ENCODE peak calls at places on chromosomes 16 and 17, in ten cellular contexts. One of them, this sample, is unnamed. For H3K4me1, the result is how much of the 10 kb centered on the place peaks cover.

GRCh38 chr17:41800601-41801373 is 11.0 kb downstream of the P3H4 start:
- DNase-seq in psoas muscle: no peak
- DNase-seq in sigmoid colon: peak
- DNase-seq in effector memory CD4-positive, alpha-beta T cell: no peak
- DNase-seq in small intestine: peak
- DNase-seq in uterus: peak
- DNase-seq in heart left ventricle: peak
- DNase-seq in GM23248: peak
- DNase-seq in A549: peak
- DNase-seq in CD8-positive, alpha-beta memory T cell: no peak
- DNase-seq in this sample: no peak

GRCh38 chr17:54992797-54993639 is 24.5 kb downstream of the STXBP4 start:
- DNase-seq in psoas muscle: no peak
- DNase-seq in sigmoid colon: no peak
- DNase-seq in effector memory CD4-positive, alpha-beta T cell: no peak
- DNase-seq in small intestine: peak
- DNase-seq in uterus: no peak
- DNase-seq in heart left ventricle: no peak
- DNase-seq in GM23248: peak
- DNase-seq in A549: peak
- DNase-seq in CD8-positive, alpha-beta memory T cell: no peak
- DNase-seq in this sample: no peak

GRCh38 chr17:77369544-77369971 is 228.8 kb downstream of the SEC14L1 start:
- DNase-seq in psoas muscle: no peak
- DNase-seq in sigmoid colon: peak
- DNase-seq in effector memory CD4-positive, alpha-beta T cell: no peak
- DNase-seq in small intestine: no peak
- DNase-seq in uterus: peak
- DNase-seq in heart left ventricle: peak
- DNase-seq in GM23248: no peak
- DNase-seq in A549: no peak
- DNase-seq in CD8-positive, alpha-beta memory T cell: no peak
- DNase-seq in this sample: no peak

GRCh38 chr17:38798614-38799500 is 499 bp downstream of the PIP4K2B start:
- DNase-seq in psoas muscle: no peak
- DNase-seq in sigmoid colon: peak
- DNase-seq in effector memory CD4-positive, alpha-beta T cell: peak
- DNase-seq in small intestine: peak
- DNase-seq in uterus: no peak
- DNase-seq in heart left ventricle: peak
- DNase-seq in GM23248: peak
- DNase-seq in A549: peak
- DNase-seq in CD8-positive, alpha-beta memory T cell: peak
- DNase-seq in this sample: peak

GRCh38 chr17:59616253-59616920 is 3.3 kb upstream of the CLTC start:
- DNase-seq in psoas muscle: no peak
- DNase-seq in sigmoid colon: no peak
- DNase-seq in effector memory CD4-positive, alpha-beta T cell: no peak
- DNase-seq in small intestine: no peak
- DNase-seq in uterus: no peak
- DNase-seq in heart left ventricle: no peak
- DNase-seq in GM23248: no peak
- DNase-seq in A549: no peak
- DNase-seq in CD8-positive, alpha-beta memory T cell: no peak
- DNase-seq in this sample: no peak

GRCh38 chr16:67407788-67408452 is 8.4 kb downstream of the ZDHHC1 start:
- DNase-seq in psoas muscle: no peak
- DNase-seq in sigmoid colon: no peak
- DNase-seq in effector memory CD4-positive, alpha-beta T cell: no peak
- DNase-seq in small intestine: no peak
- DNase-seq in uterus: no peak
- DNase-seq in heart left ventricle: no peak
- DNase-seq in GM23248: no peak
- DNase-seq in A549: no peak
- DNase-seq in CD8-positive, alpha-beta memory T cell: no peak
- DNase-seq in this sample: no peak

GRCh38 chr16:66895999-66896398 is 15.7 kb downstream of the PDP2 start:
- DNase-seq in psoas muscle: no peak
- DNase-seq in sigmoid colon: no peak
- DNase-seq in effector memory CD4-positive, alpha-beta T cell: no peak
- DNase-seq in small intestine: peak
- DNase-seq in uterus: no peak
- DNase-seq in heart left ventricle: no peak
- DNase-seq in GM23248: no peak
- DNase-seq in A549: no peak
- DNase-seq in CD8-positive, alpha-beta memory T cell: no peak
- DNase-seq in this sample: no peak

GRCh38 chr17:45794840-45795239 is 10.7 kb downstream of the CRHR1 start:
- DNase-seq in psoas muscle: no peak
- DNase-seq in sigmoid colon: no peak
- DNase-seq in effector memory CD4-positive, alpha-beta T cell: no peak
- DNase-seq in small intestine: no peak
- DNase-seq in uterus: no peak
- DNase-seq in heart left ventricle: no peak
- DNase-seq in GM23248: peak
- DNase-seq in A549: peak
- DNase-seq in CD8-positive, alpha-beta memory T cell: no peak
- DNase-seq in this sample: no peak

GRCh38 chr17:57088298-57088697 is 3.3 kb downstream of the AKAP1 start:
- DNase-seq in psoas muscle: no peak
- DNase-seq in sigmoid colon: no peak
- DNase-seq in effector memory CD4-positive, alpha-beta T cell: no peak
- DNase-seq in small intestine: no peak
- DNase-seq in uterus: no peak
- DNase-seq in heart left ventricle: no peak
- DNase-seq in GM23248: no peak
- DNase-seq in A549: no peak
- DNase-seq in CD8-positive, alpha-beta memory T cell: no peak
- DNase-seq in this sample: no peak

GRCh38 chr17:57092171-57092570 is 7.1 kb downstream of the AKAP1 start:
- DNase-seq in psoas muscle: no peak
- DNase-seq in sigmoid colon: peak
- DNase-seq in effector memory CD4-positive, alpha-beta T cell: no peak
- DNase-seq in small intestine: no peak
- DNase-seq in uterus: peak
- DNase-seq in heart left ventricle: no peak
- DNase-seq in GM23248: no peak
- DNase-seq in A549: no peak
- DNase-seq in CD8-positive, alpha-beta memory T cell: no peak
- DNase-seq in this sample: peak

GRCh38 chr17:57090560-57091185 is 5.6 kb downstream of the AKAP1 start:
- DNase-seq in psoas muscle: no peak
- DNase-seq in sigmoid colon: no peak
- DNase-seq in effector memory CD4-positive, alpha-beta T cell: no peak
- DNase-seq in small intestine: no peak
- DNase-seq in uterus: no peak
- DNase-seq in heart left ventricle: no peak
- DNase-seq in GM23248: peak
- DNase-seq in A549: no peak
- DNase-seq in CD8-positive, alpha-beta memory T cell: no peak
- DNase-seq in this sample: no peak

GRCh38 chr17:57091186-57091618 is 6.2 kb downstream of the AKAP1 start:
- DNase-seq in psoas muscle: peak
- DNase-seq in sigmoid colon: peak
- DNase-seq in effector memory CD4-positive, alpha-beta T cell: no peak
- DNase-seq in small intestine: no peak
- DNase-seq in uterus: no peak
- DNase-seq in heart left ventricle: peak
- DNase-seq in GM23248: no peak
- DNase-seq in A549: no peak
- DNase-seq in CD8-positive, alpha-beta memory T cell: no peak
- DNase-seq in this sample: no peak

DNA sequence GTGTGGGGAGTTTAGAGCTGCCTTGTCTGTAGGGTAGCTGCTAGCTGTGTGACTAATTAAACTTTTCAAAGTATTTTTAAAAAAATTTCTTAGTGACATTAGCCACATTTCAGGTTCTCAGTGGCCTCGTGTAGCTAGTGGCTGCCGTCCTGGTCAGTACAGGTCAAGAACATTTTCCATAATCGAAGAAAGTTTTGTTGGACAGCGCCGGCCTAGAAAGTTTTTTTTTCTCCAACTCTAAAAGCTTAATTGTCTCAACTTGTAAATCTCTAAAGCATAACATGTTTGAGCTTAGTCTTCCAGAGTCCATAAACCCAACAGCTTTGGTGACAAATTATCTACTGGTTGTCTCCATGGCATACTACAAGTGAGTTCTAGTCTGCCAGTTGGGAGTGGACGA is 4.3 kb downstream of the AKAP1 start:
- DNase-seq in psoas muscle: no peak
- DNase-seq in sigmoid colon: no peak
- DNase-seq in effector memory CD4-positive, alpha-beta T cell: no peak
- DNase-seq in small intestine: no peak
- DNase-seq in uterus: no peak
- DNase-seq in heart left ventricle: no peak
- DNase-seq in GM23248: no peak
- DNase-seq in A549: no peak
- DNase-seq in CD8-positive, alpha-beta memory T cell: no peak
- DNase-seq in this sample: no peak
- H3K4me1 ChIP-seq in psoas muscle: half or more
- H3K4me1 ChIP-seq in sigmoid colon: half or more
- H3K4me1 ChIP-seq in effector memory CD4-positive, alpha-beta T cell: under half
- H3K4me1 ChIP-seq in small intestine: under half
- H3K4me1 ChIP-seq in uterus: under half
- H3K4me1 ChIP-seq in heart left ventricle: half or more
- H3K4me1 ChIP-seq in GM23248: under half
- H3K4me1 ChIP-seq in A549: under half
- H3K4me1 ChIP-seq in CD8-positive, alpha-beta memory T cell: under half
- H3K4me1 ChIP-seq in this sample: half or more

GRCh38 chr16:30992931-30993816 is 8.2 kb downstream of the HSD3B7 start:
- DNase-seq in psoas muscle: no peak
- DNase-seq in sigmoid colon: no peak
- DNase-seq in effector memory CD4-positive, alpha-beta T cell: no peak
- DNase-seq in small intestine: no peak
- DNase-seq in uterus: no peak
- DNase-seq in heart left ventricle: no peak
- DNase-seq in GM23248: no peak
- DNase-seq in A549: no peak
- DNase-seq in CD8-positive, alpha-beta memory T cell: no peak
- DNase-seq in this sample: no peak

GRCh38 chr16:30992381-30992780 is 7.4 kb downstream of the HSD3B7 start:
- DNase-seq in psoas muscle: no peak
- DNase-seq in sigmoid colon: no peak
- DNase-seq in effector memory CD4-positive, alpha-beta T cell: no peak
- DNase-seq in small intestine: no peak
- DNase-seq in uterus: no peak
- DNase-seq in heart left ventricle: no peak
- DNase-seq in GM23248: no peak
- DNase-seq in A549: no peak
- DNase-seq in CD8-positive, alpha-beta memory T cell: no peak
- DNase-seq in this sample: no peak

GRCh38 chr16:30989469-30990047 is 4.6 kb downstream of the HSD3B7 start:
- DNase-seq in psoas muscle: no peak
- DNase-seq in sigmoid colon: no peak
- DNase-seq in effector memory CD4-positive, alpha-beta T cell: no peak
- DNase-seq in small intestine: no peak
- DNase-seq in uterus: no peak
- DNase-seq in heart left ventricle: no peak
- DNase-seq in GM23248: no peak
- DNase-seq in A549: no peak
- DNase-seq in CD8-positive, alpha-beta memory T cell: no peak
- DNase-seq in this sample: no peak

GRCh38 chr16:30990105-30990504 is 5.1 kb downstream of the HSD3B7 start:
- DNase-seq in psoas muscle: no peak
- DNase-seq in sigmoid colon: no peak
- DNase-seq in effector memory CD4-positive, alpha-beta T cell: no peak
- DNase-seq in small intestine: no peak
- DNase-seq in uterus: no peak
- DNase-seq in heart left ventricle: no peak
- DNase-seq in GM23248: no peak
- DNase-seq in A549: no peak
- DNase-seq in CD8-positive, alpha-beta memory T cell: no peak
- DNase-seq in this sample: no peak

GRCh38 chr16:30991052-30991451 is 6.0 kb downstream of the HSD3B7 start:
- DNase-seq in psoas muscle: no peak
- DNase-seq in sigmoid colon: no peak
- DNase-seq in effector memory CD4-positive, alpha-beta T cell: no peak
- DNase-seq in small intestine: no peak
- DNase-seq in uterus: no peak
- DNase-seq in heart left ventricle: no peak
- DNase-seq in GM23248: no peak
- DNase-seq in A549: no peak
- DNase-seq in CD8-positive, alpha-beta memory T cell: no peak
- DNase-seq in this sample: no peak
- H3K4me1 ChIP-seq in psoas muscle: under half
- H3K4me1 ChIP-seq in sigmoid colon: under half
- H3K4me1 ChIP-seq in effector memory CD4-positive, alpha-beta T cell: under half
- H3K4me1 ChIP-seq in small intestine: under half
- H3K4me1 ChIP-seq in uterus: under half
- H3K4me1 ChIP-seq in heart left ventricle: under half
- H3K4me1 ChIP-seq in GM23248: under half
- H3K4me1 ChIP-seq in A549: under half
- H3K4me1 ChIP-seq in CD8-positive, alpha-beta memory T cell: under half
- H3K4me1 ChIP-seq in this sample: under half

DNA sequence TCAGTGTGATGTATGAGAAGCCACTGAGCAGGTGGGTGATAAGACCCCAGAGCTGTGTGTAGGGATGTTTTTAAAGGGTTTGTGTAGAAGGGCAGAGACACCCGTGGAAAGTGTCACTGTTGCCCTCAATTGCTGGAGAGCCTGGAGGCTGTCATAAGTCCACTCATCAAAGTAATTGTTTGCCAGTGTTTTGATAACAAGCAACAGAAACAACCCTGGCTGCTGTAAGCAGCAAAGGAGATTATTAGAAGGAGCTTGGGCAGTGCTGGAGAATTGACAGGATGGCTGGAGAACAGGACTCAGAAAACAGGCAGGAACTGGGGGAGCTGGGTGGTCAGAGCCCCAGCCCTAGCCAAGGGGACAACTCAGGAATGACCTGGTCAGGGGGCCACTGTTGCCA is 119.6 kb downstream of the CCDC182 start:
- DNase-seq in psoas muscle: no peak
- DNase-seq in sigmoid colon: no peak
- DNase-seq in effector memory CD4-positive, alpha-beta T cell: no peak
- DNase-seq in small intestine: no peak
- DNase-seq in uterus: no peak
- DNase-seq in heart left ventricle: no peak
- DNase-seq in GM23248: no peak
- DNase-seq in A549: no peak
- DNase-seq in CD8-positive, alpha-beta memory T cell: no peak
- DNase-seq in this sample: no peak
- H3K4me1 ChIP-seq in psoas muscle: under half
- H3K4me1 ChIP-seq in sigmoid colon: under half
- H3K4me1 ChIP-seq in effector memory CD4-positive, alpha-beta T cell: under half
- H3K4me1 ChIP-seq in small intestine: under half
- H3K4me1 ChIP-seq in uterus: under half
- H3K4me1 ChIP-seq in heart left ventricle: under half
- H3K4me1 ChIP-seq in GM23248: under half
- H3K4me1 ChIP-seq in A549: under half
- H3K4me1 ChIP-seq in CD8-positive, alpha-beta memory T cell: under half
- H3K4me1 ChIP-seq in this sample: under half

DNA sequence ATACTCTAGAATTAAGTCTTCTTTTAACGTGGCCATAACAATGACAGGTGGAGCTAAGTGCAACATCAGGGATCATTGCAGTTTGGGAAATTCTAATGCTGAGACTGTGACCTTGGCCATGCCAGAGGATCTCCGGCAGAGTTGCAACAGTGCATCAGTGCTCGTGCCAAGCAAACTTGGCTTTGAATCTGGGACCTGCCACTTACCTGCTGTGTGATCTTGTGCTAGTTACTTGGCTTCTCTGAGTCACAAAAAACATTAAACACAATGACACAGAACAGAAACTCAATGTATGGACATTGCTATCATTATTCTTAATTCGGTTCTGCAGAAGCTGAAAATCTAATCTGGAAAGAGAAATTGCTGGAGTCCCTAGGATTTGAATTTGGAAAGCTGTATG is 435.5 kb upstream of the CCL2 start:
- DNase-seq in psoas muscle: no peak
- DNase-seq in sigmoid colon: no peak
- DNase-seq in effector memory CD4-positive, alpha-beta T cell: no peak
- DNase-seq in small intestine: no peak
- DNase-seq in uterus: no peak
- DNase-seq in heart left ventricle: no peak
- DNase-seq in GM23248: no peak
- DNase-seq in A549: no peak
- DNase-seq in CD8-positive, alpha-beta memory T cell: no peak
- DNase-seq in this sample: no peak
- H3K4me1 ChIP-seq in psoas muscle: under half
- H3K4me1 ChIP-seq in sigmoid colon: under half
- H3K4me1 ChIP-seq in effector memory CD4-positive, alpha-beta T cell: under half
- H3K4me1 ChIP-seq in small intestine: under half
- H3K4me1 ChIP-seq in uterus: under half
- H3K4me1 ChIP-seq in heart left ventricle: under half
- H3K4me1 ChIP-seq in GM23248: under half
- H3K4me1 ChIP-seq in A549: under half
- H3K4me1 ChIP-seq in CD8-positive, alpha-beta memory T cell: under half
- H3K4me1 ChIP-seq in this sample: under half

This sample was measured in thoracic aorta.